ENCODE peak calls at places on chromosomes 4 and X, in nine cellular contexts. P is HL-60; I is non-pigmented ciliary epithelial cell; F is WTC11; G is stimulated activated CD4-positive, alpha-beta T cell treated with anti-CD3 and anti-CD28 coated beads, Interleukin-15, amount 100 ng/mL, for 1 hour; S is naive B cell; U is kidney epithelial cell; T is effector memory CD8-positive, alpha-beta T cell; R is hippocampal formation. H is an unnamed sample.

GRCh38 chr4:154399259-154399974 is 92.2 kb downstream of the DCHS2 start:
- DNase-seq in P (no peak), I (no peak), F (no peak), G (no peak), S (no peak), U (peak), T (no peak), R (peak), H (no peak)

GRCh38 chr4:40840255-40840984 is 90.7 kb downstream of the NSUN7 start:
- DNase-seq in P (no peak), I (no peak), F (no peak), G (no peak), S (peak), U (no peak), T (no peak), R (no peak), H (no peak)

GRCh38 chrX:152817082-152817744 is 13.3 kb downstream of the CETN2 start:
- DNase-seq in P (no peak), I (no peak), F (peak), G (no peak), S (no peak), U (no peak), T (no peak), R (peak), H (no peak)

GRCh38 chr4:94933799-94934198 is 176.0 kb downstream of the BMPR1B start:
- DNase-seq in P (no peak), I (no peak), F (no peak), G (no peak), S (no peak), U (no peak), T (no peak), R (no peak), H (no peak)

GRCh38 chrX:44873415-44874270 is 655 bp downstream of the KDM6A start:
- DNase-seq in P (peak), I (no peak), F (peak), G (peak), S (peak), U (no peak), T (peak), R (peak), H (peak)

GRCh38 chrX:68947882-68948605 is 119.2 kb downstream of the EFNB1 start:
- DNase-seq in P (no peak), I (no peak), F (no peak), G (no peak), S (no peak), U (no peak), T (no peak), R (no peak), H (no peak)

GRCh38 chr4:36187723-36188333 is 56.5 kb downstream of the ARAP2 start:
- DNase-seq in P (peak), I (no peak), F (peak), G (no peak), S (peak), U (no peak), T (no peak), R (peak), H (no peak)

GRCh38 chr4:40987151-40987550 is 227.2 kb downstream of the APBB2 start:
- DNase-seq in P (no peak), I (no peak), F (no peak), G (no peak), S (no peak), U (no peak), T (no peak), R (no peak), H (no peak)

GRCh38 chr4:84167579-84167978 is 331.5 kb downstream of the NKX6-1 start:
- DNase-seq in P (no peak), I (no peak), F (peak), G (no peak), S (no peak), U (no peak), T (no peak), R (no peak), H (no peak)

GRCh38 chr4:16938641-16939040 is 40.2 kb upstream of the LDB2 start:
- DNase-seq in P (no peak), I (no peak), F (no peak), G (no peak), S (no peak), U (no peak), T (no peak), R (no peak), H (no peak)

GRCh38 chr4:89899157-89899556 is 4.5 kb downstream of the MMRN1 start:
- DNase-seq in P (no peak), I (no peak), F (no peak), G (no peak), S (no peak), U (no peak), T (no peak), R (no peak), H (no peak)

GRCh38 chr4:154348657-154349056 is 142.9 kb downstream of the DCHS2 start:
- DNase-seq in P (no peak), I (no peak), F (peak), G (no peak), S (no peak), U (no peak), T (no peak), R (no peak), H (no peak)

GRCh38 chrX:82945332-82945731 is 562.8 kb upstream of the POU3F4 start:
- DNase-seq in P (no peak), I (no peak), F (no peak), G (no peak), S (no peak), U (no peak), T (no peak), R (no peak), H (no peak)

GRCh38 chr4:30769093-30769492 is 48.9 kb downstream of the PCDH7 start:
- DNase-seq in P (no peak), I (no peak), F (peak), G (no peak), S (no peak), U (no peak), T (no peak), R (no peak), H (no peak)

GRCh38 chr4:80967346-80967745 is 63.2 kb upstream of the BMP3 start:
- DNase-seq in P (no peak), I (no peak), F (no peak), G (no peak), S (no peak), U (no peak), T (no peak), R (no peak), H (no peak)

GRCh38 chr4:126071346-126072333 is 756.9 kb downstream of the FAT4 start:
- DNase-seq in P (no peak), I (peak), F (no peak), G (no peak), S (no peak), U (peak), T (no peak), R (peak), H (no peak)

GRCh38 chr4:183798249-183798920 is 106.7 kb upstream of the STOX2 start:
- DNase-seq in P (peak), I (no peak), F (peak), G (no peak), S (no peak), U (no peak), T (no peak), R (no peak), H (no peak)

GRCh38 chrX:153769865-153770605 is 6.0 kb downstream of the PLXNB3 start:
- DNase-seq in P (no peak), I (no peak), F (no peak), G (no peak), S (no peak), U (no peak), T (no peak), R (no peak), H (no peak)

GRCh38 chr4:127623755-127624087 is 9.0 kb upstream of the INTU start:
- DNase-seq in P (no peak), I (no peak), F (no peak), G (no peak), S (no peak), U (no peak), T (no peak), R (no peak), H (no peak)

GRCh38 chrX:24482823-24483410 is 17.8 kb downstream of the PDK3 start:
- DNase-seq in P (no peak), I (no peak), F (no peak), G (no peak), S (no peak), U (peak), T (no peak), R (no peak), H (no peak)

GRCh38 chrX:39815621-39816020 is 282.1 kb downstream of the BCOR start:
- DNase-seq in P (peak), I (no peak), F (no peak), G (no peak), S (no peak), U (no peak), T (no peak), R (no peak), H (no peak)

GRCh38 chr4:6913350-6913749 is 3.7 kb downstream of the TBC1D14 start:
- DNase-seq in P (no peak), I (no peak), F (no peak), G (no peak), S (no peak), U (no peak), T (no peak), R (no peak), H (no peak)

GRCh38 chr4:38939150-38939549 is 71.5 kb downstream of the FAM114A1 start:
- DNase-seq in P (no peak), I (no peak), F (no peak), G (no peak), S (no peak), U (no peak), T (no peak), R (no peak), H (no peak)

GRCh38 chr4:177008071-177008835 is 215.5 kb upstream of the VEGFC start:
- DNase-seq in P (no peak), I (no peak), F (no peak), G (no peak), S (no peak), U (no peak), T (no peak), R (no peak), H (no peak)

GRCh38 chr4:117893207-117893606 is 141.1 kb upstream of the NDST3 start:
- DNase-seq in P (no peak), I (no peak), F (no peak), G (no peak), S (no peak), U (peak), T (no peak), R (no peak), H (no peak)

GRCh38 chrX:29617276-29617675 is 598.1 kb upstream of the MAGEB2 start:
- DNase-seq in P (no peak), I (no peak), F (no peak), G (no peak), S (no peak), U (peak), T (no peak), R (no peak), H (no peak)

GRCh38 chrX:119655125-119655524 is 37.8 kb downstream of the SEPTIN6 start:
- DNase-seq in P (no peak), I (peak), F (no peak), G (peak), S (no peak), U (peak), T (no peak), R (no peak), H (no peak)

GRCh38 chr4:61210186-61210939 is 10.2 kb downstream of the ADGRL3 start:
- DNase-seq in P (no peak), I (no peak), F (peak), G (no peak), S (no peak), U (no peak), T (no peak), R (peak), H (no peak)

GRCh38 chr4:70192895-70193294 is 2.6 kb upstream of the ODAM start:
- DNase-seq in P (no peak), I (no peak), F (no peak), G (no peak), S (no peak), U (no peak), T (no peak), R (no peak), H (no peak)

GRCh38 chrX:100994352-100995281 is 25.1 kb downstream of the ARL13A start:
- DNase-seq in P (peak), I (no peak), F (no peak), G (no peak), S (no peak), U (peak), T (no peak), R (no peak), H (no peak)

GRCh38 chrX:143580266-143580665 is 55.6 kb downstream of the SLITRK4 start:
- DNase-seq in P (peak), I (no peak), F (no peak), G (no peak), S (no peak), U (peak), T (no peak), R (no peak), H (no peak)

GRCh38 chr4:154049457-154050181 is 260.7 kb upstream of the SFRP2 start:
- DNase-seq in P (peak), I (no peak), F (peak), G (no peak), S (no peak), U (no peak), T (no peak), R (no peak), H (no peak)

GRCh38 chr4:168221298-168221697 is 97.3 kb downstream of the DDX60 start:
- DNase-seq in P (no peak), I (peak), F (no peak), G (no peak), S (no peak), U (no peak), T (no peak), R (no peak), H (no peak)

GRCh38 chr4:110982486-110982885 is 359.6 kb upstream of the PITX2 start:
- DNase-seq in P (no peak), I (peak), F (no peak), G (no peak), S (no peak), U (peak), T (no peak), R (no peak), H (no peak)

GRCh38 chr4:94338681-94339351 is 3.8 kb downstream of the HPGDS start:
- DNase-seq in P (no peak), I (no peak), F (no peak), G (no peak), S (no peak), U (no peak), T (no peak), R (no peak), H (no peak)

GRCh38 chr4:108030332-108030731 is 40.6 kb downstream of the HADH start:
- DNase-seq in P (peak), I (peak), F (peak), G (peak), S (peak), U (peak), T (peak), R (peak), H (peak)

H was measured in T-cell.